ENCODE peak calls at places on chromosomes 4 and X, in five cellular contexts. S is GM13976; H is CD8-positive, alpha-beta memory T cell; I is HTR-8/SVneo; L is NCI-H510A. Y is an unnamed sample.

GRCh38 chr4:42673084-42673429 is 16.2 kb upstream of the ATP8A1 start:
- DNase-seq in S (no peak), I (no peak), L (peak; percentile 7), H (peak; percentile 26), Y (no peak)

GRCh38 chrX:130418740-130419139 is 17.0 kb downstream of the RBMX2 start:
- DNase-seq in L (no peak), S (no peak), I (no peak), H (no peak), Y (no peak)

GRCh38 chr4:119099227-119099910 is 36.3 kb upstream of the MYOZ2 start:
- DNase-seq in L (no peak), I (no peak), H (no peak), S (no peak), Y (peak; percentile 82)

GRCh38 chr4:26010266-26010665 is 96.2 kb downstream of the SMIM20 start:
- DNase-seq in H (no peak), I (no peak), S (no peak), L (no peak), Y (no peak)

GRCh38 chrX:94492541-94492940 is 818.5 kb downstream of the FAM133A start:
- DNase-seq in I (no peak), H (no peak), S (no peak), L (no peak), Y (no peak)

GRCh38 chrX:16992902-16993301 is 46.4 kb downstream of the REPS2 start:
- DNase-seq in S (no peak), H (no peak), I (no peak), L (no peak), Y (no peak)

GRCh38 chr4:100569196-100569595 is 51.4 kb upstream of the EMCN start:
- DNase-seq in L (no peak), I (no peak), H (no peak), S (peak; percentile 12), Y (no peak)

GRCh38 chr4:107625503-107625902 is 94.5 kb downstream of the PAPSS1 start:
- DNase-seq in H (no peak), I (no peak), S (no peak), L (no peak), Y (no peak)

GRCh38 chr4:184385705-184386141 is 88.6 kb downstream of the IRF2 start:
- DNase-seq in H (no peak), I (no peak), S (no peak), L (no peak), Y (no peak)

GRCh38 chr4:185512516-185512915 is 22.8 kb downstream of the PDLIM3 start:
- DNase-seq in L (no peak), S (no peak), H (no peak), I (no peak), Y (no peak)

GRCh38 chr4:83356899-83357661 is 22.4 kb upstream of the HPSE start:
- DNase-seq in H (no peak), S (no peak), I (peak; percentile 35), L (no peak), Y (peak; percentile 90)

GRCh38 chr4:95045429-95045828 is 287.7 kb downstream of the BMPR1B start:
- DNase-seq in I (no peak), L (no peak), S (no peak), H (no peak), Y (no peak)

GRCh38 chrX:7147978-7148824 is at the start of gene PUDP:
- DNase-seq in S (peak; percentile 94), I (peak; percentile 93), H (peak; percentile 93), L (peak; percentile 70), Y (no peak)

GRCh38 chr4:153364061-153364460 is 19.6 kb downstream of the MND1 start:
- DNase-seq in H (no peak), L (no peak), I (no peak), S (no peak), Y (no peak)

GRCh38 chr4:107183155-107183774 is 147.2 kb upstream of the DKK2 start:
- DNase-seq in H (no peak), L (no peak), S (peak; percentile 11), I (peak; percentile 3), Y (peak; percentile 58)

GRCh38 chrX:67523002-67523711 is 20.7 kb upstream of the AR start:
- DNase-seq in S (no peak), H (no peak), L (no peak), I (no peak), Y (no peak)

GRCh38 chrX:120604359-120604782 is 470 bp downstream of the MCTS1 start:
- DNase-seq in I (peak; percentile 4), L (peak; percentile 0), S (peak; percentile 32), H (peak; percentile 51), Y (peak; percentile 11)

GRCh38 chr4:6095023-6095817 is 77.0 kb upstream of the C4orf50 start:
- DNase-seq in L (no peak), S (no peak), H (no peak), I (no peak), Y (no peak)

GRCh38 chrX:91434351-91435168 is at the start of gene PABPC5:
- DNase-seq in I (no peak), L (peak; percentile 69), S (no peak), H (no peak), Y (no peak)

GRCh38 chr4:41573458-41574129 is 35.6 kb downstream of the LIMCH1 start:
- DNase-seq in H (no peak), S (no peak), L (no peak), I (peak; percentile 15), Y (no peak)

GRCh38 chr4:170083546-170083945 is 6.2 kb downstream of the AADAT start:
- DNase-seq in S (no peak), H (no peak), L (no peak), I (no peak), Y (no peak)

GRCh38 chrX:68941385-68941952 is 112.6 kb downstream of the EFNB1 start:
- DNase-seq in I (no peak), S (peak; percentile 3), L (no peak), H (no peak), Y (no peak)

GRCh38 chrX:37594755-37595382 is 23.4 kb downstream of the LANCL3 start:
- DNase-seq in L (no peak), I (no peak), H (no peak), S (no peak), Y (no peak)

GRCh38 chr4:167578906-167579305 is 344.6 kb upstream of the SPOCK3 start:
- DNase-seq in I (no peak), L (no peak), S (no peak), H (no peak), Y (no peak)

GRCh38 chr4:136928957-136929411 is 603.3 kb downstream of the PCDH18 start:
- DNase-seq in S (no peak), L (no peak), H (no peak), I (no peak), Y (no peak)

GRCh38 chr4:48673537-48673936 is 106.5 kb downstream of the FRYL start:
- DNase-seq in L (no peak), I (no peak), S (no peak), H (no peak), Y (no peak)

GRCh38 chr4:83083925-83084475 is 30.5 kb downstream of the PLAC8 start:
- DNase-seq in L (no peak), S (no peak), H (peak; percentile 82), I (no peak), Y (no peak)

GRCh38 chr4:184453402-184454160 is 20.8 kb downstream of the IRF2 start:
- DNase-seq in L (no peak), I (peak; percentile 80), H (peak; percentile 66), S (peak; percentile 72), Y (peak; percentile 58)

GRCh38 chr4:72959411-72959810 is 110.1 kb downstream of the COX18 start:
- DNase-seq in L (no peak), I (no peak), H (no peak), S (no peak), Y (no peak)

GRCh38 chrX:37405954-37406353 is 56.8 kb downstream of the PRRG1 start:
- DNase-seq in S (no peak), H (no peak), I (peak; percentile 4), L (no peak), Y (no peak)

GRCh38 chr4:108030332-108030731 is 40.6 kb downstream of the HADH start:
- DNase-seq in L (peak; percentile 43), S (peak; percentile 76), I (peak; percentile 5), H (peak; percentile 81), Y (peak; percentile 52)